ENCODE peak calls at places on chromosomes 3 and 15, in nine cellular contexts. G, S, C, Y, W, F, H, E and M are unnamed samples. For H3K27me3, the result is how much of the 10 kb centered on the place peaks cover.

GRCh38 chr3:43707998-43708397 is 17.3 kb downstream of the ABHD5 start:
- DNase-seq in H (peak), W (no peak), E (no peak), F (no peak), Y (no peak), S (no peak), G (peak), C (no peak), M (no peak)

GRCh38 chr15:76184640-76185020 is 124.8 kb downstream of the TMEM266 start:
- DNase-seq in C (no peak), H (no peak), Y (no peak), E (no peak), G (no peak), S (no peak), W (no peak), F (no peak), M (peak)

GRCh38 chr3:78872195-78872594 is 895.6 kb downstream of the ROBO1 start:
- DNase-seq in S (peak), G (peak), W (no peak), F (no peak), H (no peak), C (no peak), Y (no peak), E (no peak), M (no peak)

GRCh38 chr15:31435256-31435781 is 108.7 kb downstream of the KLF13 start:
- DNase-seq in F (peak), H (peak), S (peak), G (peak), C (peak), E (peak), Y (peak), W (peak), M (peak)

GRCh38 chr15:73165844-73166243 is 113.6 kb downstream of the NEO1 start:
- DNase-seq in S (no peak), G (no peak), C (no peak), W (no peak), E (no peak), Y (no peak), H (no peak), F (no peak), M (peak)

GRCh38 chr15:85475711-85476110 is 95.3 kb downstream of the AKAP13 start:
- DNase-seq in W (no peak), H (no peak), S (no peak), E (no peak), F (no peak), Y (no peak), C (no peak), G (no peak), M (no peak)

GRCh38 chr3:77835916-77836315 is 796.0 kb downstream of the ROBO2 start:
- DNase-seq in W (no peak), H (no peak), E (no peak), Y (no peak), F (no peak), G (no peak), C (no peak), S (no peak), M (no peak)

GRCh38 chr3:43177092-43177491 is 71.2 kb upstream of the POMGNT2 start:
- DNase-seq in E (no peak), Y (no peak), W (no peak), G (no peak), S (no peak), C (no peak), F (no peak), H (no peak), M (no peak)

GRCh38 chr15:82709081-82709420 is 624 bp downstream of the AP3B2 start:
- DNase-seq in Y (no peak), H (no peak), W (no peak), C (peak), E (peak), S (no peak), F (no peak), G (no peak), M (peak)

GRCh38 chr3:121985841-121986240 is 36.2 kb downstream of the ILDR1 start:
- DNase-seq in E (no peak), Y (no peak), C (no peak), F (no peak), G (no peak), W (no peak), S (no peak), H (no peak), M (no peak)

GRCh38 chr15:66151809-66152208 is 101.7 kb downstream of the MEGF11 start:
- DNase-seq in H (no peak), W (no peak), C (no peak), E (no peak), G (no peak), S (no peak), Y (no peak), F (no peak), M (peak)

GRCh38 chr3:116260491-116260890 is 184.8 kb downstream of the LSAMP start:
- DNase-seq in H (no peak), G (no peak), W (no peak), Y (no peak), E (no peak), S (no peak), C (no peak), F (no peak), M (peak)

GRCh38 chr15:47293763-47294162 is 423.5 kb upstream of the SEMA6D start:
- DNase-seq in E (no peak), Y (peak), G (no peak), W (peak), C (peak), H (peak), S (peak), F (peak), M (no peak)

DNA sequence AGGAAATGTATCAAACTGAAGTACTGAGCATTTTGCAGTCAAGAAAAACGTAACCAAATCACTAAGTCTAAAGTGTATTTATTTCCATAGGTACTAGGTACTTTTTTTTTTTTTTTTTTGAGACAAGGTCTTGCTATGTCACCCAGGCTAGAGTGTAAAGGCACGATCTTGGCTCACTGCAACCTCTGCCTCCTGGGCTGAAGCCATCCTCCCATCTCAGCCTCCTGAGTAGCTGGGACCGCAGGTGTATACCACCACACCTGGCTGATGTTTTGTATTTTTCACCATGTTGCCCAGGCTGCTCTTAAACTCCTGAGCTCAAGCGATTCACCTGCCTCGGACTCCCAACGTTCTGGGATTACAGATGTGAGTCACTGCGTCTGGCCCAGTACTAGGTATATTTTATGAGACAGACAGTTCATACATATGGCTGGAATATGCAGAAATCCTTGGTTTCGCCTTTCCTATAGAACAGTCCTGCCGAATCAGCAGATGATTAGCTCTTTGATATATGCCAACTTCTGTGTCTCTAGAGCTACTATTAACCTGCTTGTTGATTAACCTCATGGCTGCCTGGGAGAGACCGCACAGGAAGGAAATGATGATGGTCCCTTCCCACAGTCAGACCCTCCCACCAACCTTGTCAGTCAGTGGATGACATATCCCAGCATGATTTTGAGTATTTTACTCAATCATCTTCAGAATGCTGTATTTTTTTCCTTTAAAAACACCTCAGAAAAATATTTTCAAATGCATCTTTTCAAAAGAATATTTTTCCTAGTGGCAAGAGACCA is 32.3 kb downstream of the TMOD3 start:
- DNase-seq in C (no peak), H (no peak), W (no peak), G (peak), Y (no peak), E (no peak), F (no peak), S (no peak), M (no peak)
- H3K4me3 ChIP-seq in C (no peak), H (no peak), W (no peak), G (no peak), Y (no peak), E (no peak), F (no peak), S (no peak), M (no peak)

DNA sequence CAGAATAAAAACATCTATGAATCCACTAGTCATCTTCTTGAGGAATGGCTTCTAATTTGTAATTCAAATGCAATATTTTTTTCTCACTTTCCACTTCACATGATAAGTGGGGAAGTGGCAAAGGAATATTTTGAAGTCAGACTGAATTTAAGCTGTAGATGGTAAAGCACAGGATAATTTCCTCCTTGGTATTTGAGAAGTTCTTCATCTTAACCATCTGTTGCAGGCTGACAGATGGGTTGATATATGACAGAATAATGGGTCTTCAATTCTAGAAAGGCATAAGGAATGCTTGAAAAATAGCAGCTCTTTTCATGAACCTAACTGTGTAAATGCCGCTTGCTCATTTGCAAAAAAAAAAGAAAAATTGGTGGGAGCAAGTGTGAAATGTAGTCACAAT is 66.5 kb upstream of the SNTN start:
- DNase-seq in C (no peak), S (no peak), G (no peak), W (no peak), E (no peak), H (no peak), Y (no peak), F (no peak), M (no peak)
- H3K27ac ChIP-seq in C (no peak), S (no peak), G (no peak), W (no peak), E (no peak), H (no peak), Y (no peak), F (no peak), M (no peak)

GRCh38 chr3:162366382-162366781 is 869.8 kb downstream of the OTOL1 start:
- DNase-seq in W (no peak), G (no peak), H (no peak), E (no peak), C (no peak), S (no peak), Y (no peak), F (no peak), M (no peak)
- H3K27me3 ChIP-seq in W (under half), G (under half), H (under half), E (under half), C (under half), S (under half), Y (under half), F (under half), M (under half)

DNA sequence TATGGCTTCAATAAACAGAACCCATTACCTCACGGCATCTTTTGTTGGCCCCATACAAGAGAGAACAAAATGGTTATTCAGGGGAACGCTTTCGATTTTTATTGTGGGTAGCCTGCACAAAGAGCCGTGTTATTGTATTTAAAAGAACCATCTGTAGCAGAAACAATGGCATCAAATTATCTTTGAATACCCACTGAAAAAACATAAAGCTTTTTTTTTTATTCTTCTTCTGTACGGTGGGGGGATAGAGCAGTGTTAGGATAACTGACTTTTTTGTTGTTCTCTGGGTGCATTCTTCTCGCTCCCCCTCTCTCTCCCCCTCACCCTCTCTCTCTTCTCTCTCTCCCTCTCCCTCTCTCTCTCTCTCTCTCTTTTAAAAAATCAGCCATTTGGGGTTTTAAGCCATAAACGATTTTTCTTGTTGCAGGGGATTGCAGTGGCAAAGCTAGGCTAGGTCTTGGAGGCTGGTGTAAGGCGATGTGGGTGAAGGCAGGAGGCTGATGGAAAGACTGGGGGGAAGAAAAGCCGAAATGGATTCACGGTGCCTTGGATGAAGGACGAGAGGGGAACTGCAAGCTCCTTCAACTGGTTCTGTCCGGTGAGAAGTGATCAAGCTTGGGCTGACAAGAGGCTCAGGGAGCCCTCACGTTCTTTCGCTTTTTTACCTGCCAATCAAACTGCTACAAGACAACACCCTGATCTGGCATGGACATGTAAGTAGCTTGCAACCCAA is 12.4 kb upstream of the SOX2 start:
- DNase-seq in S (no peak), H (no peak), E (no peak), G (peak), Y (no peak), W (no peak), C (no peak), F (no peak), M (no peak)
- H3K4me3 ChIP-seq in S (no peak), H (no peak), E (no peak), G (peak), Y (no peak), W (no peak), C (peak), F (no peak), M (no peak)

DNA sequence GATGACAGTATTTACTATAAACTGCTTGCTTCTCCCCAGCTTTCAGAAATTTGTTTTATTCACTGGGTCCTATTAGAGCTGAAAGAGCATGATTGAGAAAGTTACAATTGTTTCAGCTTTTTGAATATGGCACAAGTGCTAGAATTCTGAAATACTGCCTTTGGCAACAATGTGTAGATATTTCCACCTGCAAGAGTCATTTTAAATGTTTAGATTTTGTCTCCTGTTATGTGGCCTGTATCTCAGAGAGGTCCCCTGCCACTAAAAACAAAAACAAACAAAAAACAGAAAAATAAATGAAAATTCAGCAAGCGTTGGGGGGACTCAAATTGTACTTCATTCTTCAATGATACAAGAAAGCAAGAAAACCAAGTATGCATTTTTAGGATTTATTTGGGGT is 28.7 kb downstream of the TGFBR2 start:
- DNase-seq in W (no peak), C (no peak), G (no peak), H (no peak), S (no peak), F (no peak), Y (no peak), E (no peak), M (no peak)
- H3K27ac ChIP-seq in W (no peak), C (no peak), G (no peak), H (no peak), S (no peak), F (peak), Y (no peak), E (no peak), M (no peak)

GRCh38 chr3:144343343-144343742 is 371.7 kb downstream of the DIPK2A start:
- DNase-seq in S (no peak), F (no peak), G (no peak), W (no peak), Y (no peak), H (no peak), C (no peak), E (no peak), M (no peak)
- H3K27me3 ChIP-seq in S (under half), F (under half), G (under half), W (under half), Y (under half), H (under half), C (under half), E (under half), M (under half)

DNA sequence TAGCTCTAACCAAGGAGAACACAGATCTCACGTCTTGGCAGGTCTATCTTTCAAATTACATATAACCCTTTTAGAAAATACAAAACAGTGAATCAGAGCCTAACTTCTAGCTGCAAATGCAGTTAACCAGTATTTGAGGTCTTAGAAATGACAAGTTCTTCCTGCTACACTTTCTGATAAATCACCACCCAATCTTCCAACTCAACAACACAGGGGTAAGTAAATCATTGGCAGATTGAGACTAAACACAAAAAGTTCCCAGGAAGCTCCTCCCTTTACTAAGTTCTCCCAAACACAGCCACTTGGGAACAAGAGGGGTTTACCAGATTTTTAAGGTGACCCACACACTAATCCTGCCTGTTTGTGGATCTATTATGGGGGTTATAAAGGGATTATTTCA is at the start of gene A4GNT:
- DNase-seq in W (no peak), G (no peak), S (no peak), Y (no peak), H (no peak), E (no peak), C (no peak), F (no peak), M (no peak)
- H3K4me3 ChIP-seq in W (no peak), G (no peak), S (no peak), Y (no peak), H (no peak), E (no peak), C (no peak), F (no peak), M (no peak)

GRCh38 chr3:37988931-37989525 is 1.6 kb upstream of the VILL start:
- DNase-seq in F (peak), C (no peak), E (no peak), H (no peak), S (no peak), W (no peak), Y (no peak), G (no peak), M (no peak)
- H3K27ac ChIP-seq in F (no peak), C (no peak), E (no peak), H (no peak), S (peak), W (no peak), Y (no peak), G (no peak), M (no peak)

GRCh38 chr15:57691082-57691481 is 15.4 kb upstream of the POLR2M start:
- DNase-seq in S (no peak), W (no peak), H (no peak), Y (no peak), C (no peak), F (no peak), E (no peak), G (no peak), M (no peak)
- H3K27me3 ChIP-seq in S (under half), W (under half), H (under half), Y (under half), C (under half), F (under half), E (under half), G (under half), M (under half)

GRCh38 chr3:188528390-188528789 is 374.4 kb downstream of the LPP start:
- DNase-seq in F (no peak), S (no peak), H (no peak), E (no peak), G (no peak), C (no peak), Y (no peak), W (no peak), M (no peak)

GRCh38 chr3:188533612-188534357 is 379.8 kb downstream of the LPP start:
- DNase-seq in W (no peak), E (no peak), C (no peak), Y (no peak), G (no peak), S (no peak), F (no peak), H (no peak), M (no peak)

GRCh38 chr3:188533172-188533571 is 379.2 kb downstream of the LPP start:
- DNase-seq in S (no peak), C (no peak), W (no peak), G (no peak), Y (no peak), F (no peak), E (no peak), H (no peak), M (no peak)

GRCh38 chr3:188529228-188529627 is 375.3 kb downstream of the LPP start:
- DNase-seq in C (no peak), S (no peak), G (no peak), Y (no peak), F (no peak), E (no peak), H (peak), W (no peak), M (no peak)

DNA sequence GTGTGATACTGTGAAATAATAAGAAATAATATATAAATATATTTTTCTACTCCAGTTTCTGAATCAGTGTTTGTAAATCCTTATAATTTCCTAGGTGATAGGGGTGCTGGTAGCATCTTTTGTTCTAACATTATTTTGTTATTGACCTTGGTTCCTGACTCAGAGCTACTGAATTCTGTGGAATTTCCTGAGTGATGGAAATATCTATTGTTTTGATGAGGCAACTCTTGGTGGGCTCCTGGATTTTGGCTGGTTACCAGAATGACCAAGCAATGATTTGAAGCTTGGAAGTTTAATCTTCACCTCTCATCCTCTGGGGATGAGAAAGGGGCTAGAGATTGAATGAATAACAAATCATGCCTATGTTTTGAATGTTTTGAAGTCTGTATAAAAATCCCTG is 377.3 kb downstream of the LPP start:
- DNase-seq in W (no peak), H (no peak), E (no peak), G (peak), S (no peak), F (no peak), C (no peak), Y (no peak), M (no peak)
- H3K4me3 ChIP-seq in W (no peak), H (no peak), E (no peak), G (no peak), S (no peak), F (no peak), C (no peak), Y (no peak), M (no peak)